ENCODE peak calls at places on chromosomes 7 and 10, in four cellular contexts. W is brain microvascular endothelial cell; J is PC-9; F is CD4-positive, CD25-positive, alpha-beta regulatory T cell. E is an unnamed sample.

GRCh38 chr10:93452143-93452542 is 30.0 kb downstream of the MYOF start:
- DNase-seq in W (no peak), J (no peak), F (peak; percentile 83), E (no peak)

GRCh38 chr10:5461201-5461585 is 38.2 kb downstream of the CALML5 start:
- DNase-seq in W (no peak), J (no peak), F (no peak), E (no peak)

GRCh38 chr10:67017218-67017617 is 91.4 kb downstream of the LRRTM3 start:
- DNase-seq in W (no peak), J (no peak), F (no peak), E (no peak)

GRCh38 chr10:123563994-123564393 is 102.2 kb upstream of the GPR26 start:
- DNase-seq in W (no peak), J (no peak), F (no peak), E (no peak)

GRCh38 chr7:127865466-127865865 is 165.8 kb downstream of the LRRC4 start:
- DNase-seq in W (peak; percentile 77), J (peak; percentile 50), F (no peak), E (peak; percentile 60)

GRCh38 chr10:65348637-65349036 is 1577.2 kb upstream of the LRRTM3 start:
- DNase-seq in W (no peak), J (no peak), F (no peak), E (no peak)

GRCh38 chr7:140542226-140542625 is 62.9 kb upstream of the MKRN1 start:
- DNase-seq in W (peak; percentile 18), J (no peak), F (no peak), E (no peak)

GRCh38 chr7:140304071-140304799 is 94.1 kb downstream of the SLC37A3 start:
- DNase-seq in W (no peak), J (no peak), F (peak; percentile 82), E (no peak)

GRCh38 chr10:82643601-82644000 is 768.6 kb downstream of the NRG3 start:
- DNase-seq in W (no peak), J (no peak), F (no peak), E (no peak)

GRCh38 chr10:77854115-77854514 is 72.4 kb downstream of the DLG5 start:
- DNase-seq in W (no peak), J (no peak), F (no peak), E (no peak)

GRCh38 chr10:24444337-24444736 is 235.4 kb downstream of the KIAA1217 start:
- DNase-seq in W (peak; percentile 92), J (peak; percentile 62), F (no peak), E (no peak)

GRCh38 chr10:86049442-86049841 is 317.2 kb downstream of the GRID1 start:
- DNase-seq in W (no peak), J (no peak), F (no peak), E (no peak)

GRCh38 chr10:26567349-26567721 is 129.2 kb downstream of the APBB1IP start:
- DNase-seq in W (no peak), J (no peak), F (no peak), E (no peak)

DNA sequence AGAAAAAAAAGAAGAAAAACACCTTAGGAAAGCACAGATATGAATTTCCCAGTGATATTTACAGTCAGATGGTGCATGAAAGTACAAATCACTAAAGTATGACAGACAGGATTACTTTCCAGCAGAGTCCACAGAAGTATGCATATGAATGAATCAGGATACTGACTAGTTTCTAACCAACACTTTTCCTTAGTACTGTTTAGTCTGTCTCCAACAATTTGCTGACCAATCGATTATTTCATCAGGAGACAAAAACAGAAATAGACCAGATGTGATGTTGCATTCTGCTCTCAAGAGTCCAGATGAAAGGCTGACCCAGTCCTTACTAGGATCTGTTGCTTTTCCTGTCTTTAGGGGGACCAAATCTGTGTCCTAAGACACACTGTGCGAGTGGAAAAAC is 14.6 kb downstream of the SLC35B4 start:
- DNase-seq in W (no peak), J (no peak), F (no peak), E (no peak)
- H3K36me3 ChIP-seq in W (peaks cover 31% of the 10 kb centered on the region), J (peaks cover 16% of the 10 kb centered on the region), F (peaks cover 28% of the 10 kb centered on the region), E (no peaks in the 10 kb centered on the region)

DNA sequence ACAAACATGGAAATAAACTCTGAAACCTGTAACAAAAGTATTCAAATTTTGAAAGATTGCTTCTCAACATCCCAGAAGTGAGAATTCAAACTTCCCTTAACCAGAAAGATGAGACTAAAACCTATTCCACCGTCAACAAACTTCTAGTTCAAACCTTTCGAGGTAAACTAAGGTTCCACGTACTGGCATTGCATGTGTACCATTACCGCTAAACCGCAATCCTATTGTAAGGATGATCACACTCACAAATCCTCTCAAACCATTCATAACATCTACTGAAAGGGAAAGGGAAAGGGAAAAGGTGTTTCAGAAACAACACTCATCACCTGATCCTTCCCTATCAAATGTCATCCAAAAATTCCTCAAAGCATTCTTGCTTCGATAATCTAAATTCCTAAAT is 3.1 kb downstream of the SMURF1 start:
- DNase-seq in W (no peak), J (no peak), F (no peak), E (no peak)
- H3K4me3 ChIP-seq in W (no peak overlapping the region), J (peak overlapping the region; percentile 78), F (peak overlapping the region; percentile 82), E (no peak overlapping the region)

GRCh38 chr10:103177123-103177522 is 15.9 kb downstream of the NT5C2 start:
- DNase-seq in W (no peak), J (no peak), F (no peak), E (no peak)
- H3K36me3 ChIP-seq in W (peaks cover 26% of the 10 kb centered on the region), J (peaks cover 22% of the 10 kb centered on the region), F (peaks cover 39% of the 10 kb centered on the region), E (peaks cover 3% of the 10 kb centered on the region)

GRCh38 chr7:73424486-73424885 is 9.1 kb upstream of the FZD9 start:
- DNase-seq in W (no peak), J (no peak), F (no peak), E (no peak)
- H3K4me3 ChIP-seq in W (peak overlapping the region; percentile 36), J (no peak overlapping the region), F (no peak overlapping the region), E (no peak overlapping the region)

GRCh38 chr10:84212015-84212414 is 13.3 kb downstream of the LRIT2 start:
- DNase-seq in W (no peak), J (no peak), F (no peak), E (no peak)
- H3K36me3 ChIP-seq in W (no peaks in the 10 kb centered on the region), J (no peaks in the 10 kb centered on the region), F (no peaks in the 10 kb centered on the region), E (no peaks in the 10 kb centered on the region)

GRCh38 chr10:69230128-69230527 is 10.0 kb downstream of the HKDC1 start:
- DNase-seq in W (no peak), J (no peak), F (no peak), E (no peak)

GRCh38 chr10:69226919-69227450 is 6.9 kb downstream of the HKDC1 start:
- DNase-seq in W (no peak), J (no peak), F (no peak), E (no peak)

GRCh38 chr10:69228151-69228550 is 8.0 kb downstream of the HKDC1 start:
- DNase-seq in W (no peak), J (no peak), F (no peak), E (no peak)

GRCh38 chr10:69232252-69232651 is 12.1 kb downstream of the HKDC1 start:
- DNase-seq in W (peak; percentile 73), J (peak; percentile 96), F (no peak), E (no peak)

GRCh38 chr10:69229565-69229886 is 9.4 kb downstream of the HKDC1 start:
- DNase-seq in W (no peak), J (no peak), F (no peak), E (no peak)
- H3K4me3 ChIP-seq in W (no peak overlapping the region), J (no peak overlapping the region), F (peak overlapping the region; percentile 66), E (no peak overlapping the region)

GRCh38 chr7:141558544-141559183 is 7.5 kb downstream of the AGK start:
- DNase-seq in W (peak; percentile 12), J (no peak), F (peak; percentile 79), E (no peak)

GRCh38 chr7:141563956-141564623 is 12.9 kb downstream of the AGK start:
- DNase-seq in W (no peak), J (no peak), F (peak; percentile 42), E (no peak)

GRCh38 chr7:141562972-141563371 is 11.8 kb downstream of the AGK start:
- DNase-seq in W (no peak), J (no peak), F (no peak), E (no peak)

GRCh38 chr7:141562036-141562435 is 10.8 kb downstream of the AGK start:
- DNase-seq in W (no peak), J (no peak), F (no peak), E (no peak)

DNA sequence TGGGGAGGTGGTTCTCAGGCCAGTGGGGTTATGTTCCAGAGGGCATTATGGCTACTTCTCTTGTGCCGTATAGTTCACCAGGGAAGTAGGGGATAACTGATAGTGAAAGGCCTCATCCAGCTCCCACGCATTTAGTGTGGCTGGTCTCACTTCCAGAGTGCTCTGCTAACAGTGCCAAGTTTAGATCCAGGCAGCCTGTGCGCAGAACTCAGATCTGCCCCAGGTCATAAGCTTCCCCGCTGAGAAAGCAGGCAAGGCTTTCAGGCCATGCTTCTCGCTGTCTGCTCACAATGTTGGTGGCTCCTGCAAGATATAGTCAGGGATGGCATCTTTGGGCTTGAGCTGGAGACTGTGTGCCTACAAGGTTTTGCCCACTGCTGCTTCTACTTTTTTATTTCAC is 11.3 kb downstream of the AGK start:
- DNase-seq in W (no peak), J (no peak), F (no peak), E (no peak)
- H3K36me3 ChIP-seq in W (peaks cover 9% of the 10 kb centered on the region), J (peaks cover 7% of the 10 kb centered on the region), F (peaks cover 25% of the 10 kb centered on the region), E (no peaks in the 10 kb centered on the region)

GRCh38 chr7:106281127-106281526 is 3.7 kb downstream of the NAMPT start:
- DNase-seq in W (no peak), J (no peak), F (no peak), E (no peak)
- H3K4me3 ChIP-seq in W (no peak overlapping the region), J (peak overlapping the region; percentile 74), F (peak overlapping the region; percentile 99), E (no peak overlapping the region)

GRCh38 chr10:79387974-79388850 is 40.9 kb downstream of the PPIF start:
- DNase-seq in W (no peak), J (no peak), F (no peak), E (no peak)
- H3K36me3 ChIP-seq in W (peaks cover 7% of the 10 kb centered on the region), J (no peaks in the 10 kb centered on the region), F (no peaks in the 10 kb centered on the region), E (no peaks in the 10 kb centered on the region)

E was measured in kidney epithelial cell.